ENCODE peak calls at places on chromosomes 5 and 9, in four cellular contexts. A is LoVo, E is NCI-H1092, D is neural progenitor cell. N is an unnamed sample.

GRCh38 chr5:74406844-74407243 is 233.7 kb downstream of the ENC1 start:
- DNase-seq in A (no peak), E (no peak), D (no peak), N (no peak)

GRCh38 chr5:148268556-148268955 is at the start of gene SPINK13:
- DNase-seq in A (peak; percentile 71), E (no peak), D (no peak), N (peak; percentile 21)

GRCh38 chr9:98094851-98095250 is 24.2 kb downstream of the TRIM14 start:
- DNase-seq in A (no peak), E (no peak), D (no peak), N (no peak)

GRCh38 chr5:42591026-42591425 is 165.6 kb upstream of the CCDC152 start:
- DNase-seq in A (no peak), E (no peak), D (no peak), N (no peak)

GRCh38 chr9:77512876-77513275 is 135.2 kb downstream of the GNA14 start:
- DNase-seq in A (no peak), E (no peak), D (no peak), N (peak; percentile 3)

GRCh38 chr5:138647794-138648193 is 72.6 kb upstream of the HSPA9 start:
- DNase-seq in A (no peak), E (no peak), D (no peak), N (no peak)

GRCh38 chr9:88953401-88954029 is 37.8 kb upstream of the S1PR3 start:
- DNase-seq in A (no peak), E (no peak), D (no peak), N (no peak)

GRCh38 chr5:138901716-138902115 is 26.6 kb upstream of the LRRTM2 start:
- DNase-seq in A (no peak), E (no peak), D (peak; percentile 17), N (no peak)

GRCh38 chr5:16493261-16493660 is 27.7 kb upstream of the ZNF622 start:
- DNase-seq in A (no peak), E (no peak), D (no peak), N (no peak)

GRCh38 chr5:121962943-121963342 is 1.2 kb downstream of the SRFBP1 start:
- DNase-seq in A (peak; percentile 2), E (no peak), D (no peak), N (no peak)

GRCh38 chr5:90408571-90409317 is 812 bp downstream of the CETN3 start:
- DNase-seq in A (peak; percentile 7), E (no peak), D (peak; percentile 16), N (peak; percentile 5)

GRCh38 chr5:42483472-42484154 is 60.4 kb downstream of the GHR start:
- DNase-seq in A (no peak), E (no peak), D (no peak), N (no peak)

GRCh38 chr5:68264024-68264956 is 48.7 kb downstream of the PIK3R1 start:
- DNase-seq in A (no peak), E (no peak), D (no peak), N (no peak)

GRCh38 chr5:6734243-6734695 is 21.0 kb downstream of the TENT4A start:
- DNase-seq in A (no peak), E (no peak), D (no peak), N (no peak)